ENCODE peak calls at places on chromosomes 3 and 15, in eight cellular contexts. One of them, this sample, is unnamed.

GRCh38 chr15:83837946-83838571 is 184.1 kb downstream of the ADAMTSL3 start:
- DNase-seq in fibroblast of villous mesenchyme: no peak
- DNase-seq in B cell: no peak
- DNase-seq in SHP77: peak; percentile 36
- DNase-seq in EL: peak; percentile 2
- DNase-seq in midbrain: peak; percentile 52
- DNase-seq in cardiac fibroblast: peak; percentile 26
- DNase-seq in ELF-1: peak; percentile 28
- DNase-seq in this sample: no peak

GRCh38 chr3:124592658-124593441 is 137.4 kb upstream of the UMPS start:
- DNase-seq in fibroblast of villous mesenchyme: no peak
- DNase-seq in B cell: no peak
- DNase-seq in SHP77: no peak
- DNase-seq in EL: no peak
- DNase-seq in midbrain: no peak
- DNase-seq in cardiac fibroblast: no peak
- DNase-seq in ELF-1: peak; percentile 87
- DNase-seq in this sample: no peak

GRCh38 chr3:138234401-138235179 is 47.5 kb downstream of the ARMC8 start:
- DNase-seq in fibroblast of villous mesenchyme: no peak
- DNase-seq in B cell: no peak
- DNase-seq in SHP77: no peak
- DNase-seq in EL: peak; percentile 10
- DNase-seq in midbrain: no peak
- DNase-seq in cardiac fibroblast: peak; percentile 24
- DNase-seq in ELF-1: no peak
- DNase-seq in this sample: no peak

GRCh38 chr15:25501828-25502446 is 63.1 kb upstream of the UBE3A start:
- DNase-seq in fibroblast of villous mesenchyme: peak; percentile 16
- DNase-seq in B cell: no peak
- DNase-seq in SHP77: peak; percentile 3
- DNase-seq in EL: peak; percentile 34
- DNase-seq in midbrain: peak; percentile 28
- DNase-seq in cardiac fibroblast: peak; percentile 56
- DNase-seq in ELF-1: peak; percentile 45
- DNase-seq in this sample: peak; percentile 46

GRCh38 chr3:128280466-128281455 is 127.5 kb downstream of the EEFSEC start:
- DNase-seq in fibroblast of villous mesenchyme: no peak
- DNase-seq in B cell: no peak
- DNase-seq in SHP77: peak; percentile 85
- DNase-seq in EL: no peak
- DNase-seq in midbrain: no peak
- DNase-seq in cardiac fibroblast: no peak
- DNase-seq in ELF-1: peak; percentile 90
- DNase-seq in this sample: no peak

GRCh38 chr15:91311986-91312385 is 211.9 kb downstream of the SV2B start:
- DNase-seq in fibroblast of villous mesenchyme: no peak
- DNase-seq in B cell: no peak
- DNase-seq in SHP77: no peak
- DNase-seq in EL: no peak
- DNase-seq in midbrain: no peak
- DNase-seq in cardiac fibroblast: no peak
- DNase-seq in ELF-1: no peak
- DNase-seq in this sample: no peak

GRCh38 chr15:63405159-63405558 is 23.5 kb upstream of the CA12 start:
- DNase-seq in fibroblast of villous mesenchyme: no peak
- DNase-seq in B cell: no peak
- DNase-seq in SHP77: no peak
- DNase-seq in EL: no peak
- DNase-seq in midbrain: no peak
- DNase-seq in cardiac fibroblast: no peak
- DNase-seq in ELF-1: no peak
- DNase-seq in this sample: no peak

GRCh38 chr3:194352631-194353290 is 1.6 kb upstream of the CPN2 start:
- DNase-seq in fibroblast of villous mesenchyme: no peak
- DNase-seq in B cell: no peak
- DNase-seq in SHP77: no peak
- DNase-seq in EL: no peak
- DNase-seq in midbrain: no peak
- DNase-seq in cardiac fibroblast: no peak
- DNase-seq in ELF-1: no peak
- DNase-seq in this sample: no peak

GRCh38 chr3:127012091-127012490 is 29.2 kb downstream of the PLXNA1 start:
- DNase-seq in fibroblast of villous mesenchyme: peak; percentile 13
- DNase-seq in B cell: no peak
- DNase-seq in SHP77: no peak
- DNase-seq in EL: peak; percentile 6
- DNase-seq in midbrain: no peak
- DNase-seq in cardiac fibroblast: peak; percentile 33
- DNase-seq in ELF-1: peak; percentile 29
- DNase-seq in this sample: no peak

GRCh38 chr3:130835483-130835882 is 58.4 kb upstream of the ATP2C1 start:
- DNase-seq in fibroblast of villous mesenchyme: peak; percentile 34
- DNase-seq in B cell: no peak
- DNase-seq in SHP77: no peak
- DNase-seq in EL: no peak
- DNase-seq in midbrain: no peak
- DNase-seq in cardiac fibroblast: no peak
- DNase-seq in ELF-1: no peak
- DNase-seq in this sample: no peak

GRCh38 chr3:56795807-56796185 is 6.0 kb downstream of the ARHGEF3 start:
- DNase-seq in fibroblast of villous mesenchyme: no peak
- DNase-seq in B cell: no peak
- DNase-seq in SHP77: no peak
- DNase-seq in EL: no peak
- DNase-seq in midbrain: no peak
- DNase-seq in cardiac fibroblast: no peak
- DNase-seq in ELF-1: no peak
- DNase-seq in this sample: no peak

GRCh38 chr15:77181305-77182074 is 110.6 kb upstream of the TSPAN3 start:
- DNase-seq in fibroblast of villous mesenchyme: no peak
- DNase-seq in B cell: peak; percentile 45
- DNase-seq in SHP77: no peak
- DNase-seq in EL: no peak
- DNase-seq in midbrain: no peak
- DNase-seq in cardiac fibroblast: no peak
- DNase-seq in ELF-1: no peak
- DNase-seq in this sample: no peak

GRCh38 chr3:157794771-157795170 is 291.6 kb upstream of the VEPH1 start:
- DNase-seq in fibroblast of villous mesenchyme: peak; percentile 67
- DNase-seq in B cell: no peak
- DNase-seq in SHP77: no peak
- DNase-seq in EL: peak; percentile 60
- DNase-seq in midbrain: no peak
- DNase-seq in cardiac fibroblast: peak; percentile 68
- DNase-seq in ELF-1: no peak
- DNase-seq in this sample: no peak

GRCh38 chr15:66960519-66960918 is 104.9 kb upstream of the SMAD3 start:
- DNase-seq in fibroblast of villous mesenchyme: no peak
- DNase-seq in B cell: no peak
- DNase-seq in SHP77: no peak
- DNase-seq in EL: no peak
- DNase-seq in midbrain: no peak
- DNase-seq in cardiac fibroblast: no peak
- DNase-seq in ELF-1: no peak
- DNase-seq in this sample: no peak

GRCh38 chr3:140093742-140094141 is 158.8 kb downstream of the CLSTN2 start:
- DNase-seq in fibroblast of villous mesenchyme: peak; percentile 47
- DNase-seq in B cell: no peak
- DNase-seq in SHP77: peak; percentile 58
- DNase-seq in EL: peak; percentile 14
- DNase-seq in midbrain: no peak
- DNase-seq in cardiac fibroblast: peak; percentile 62
- DNase-seq in ELF-1: no peak
- DNase-seq in this sample: no peak

GRCh38 chr3:10942806-10943205 is 49.7 kb upstream of the SLC6A1 start:
- DNase-seq in fibroblast of villous mesenchyme: no peak
- DNase-seq in B cell: no peak
- DNase-seq in SHP77: no peak
- DNase-seq in EL: no peak
- DNase-seq in midbrain: no peak
- DNase-seq in cardiac fibroblast: no peak
- DNase-seq in ELF-1: no peak
- DNase-seq in this sample: no peak

GRCh38 chr15:77499087-77499765 is 78.5 kb downstream of the HMG20A start:
- DNase-seq in fibroblast of villous mesenchyme: no peak
- DNase-seq in B cell: no peak
- DNase-seq in SHP77: no peak
- DNase-seq in EL: peak; percentile 24
- DNase-seq in midbrain: peak; percentile 3
- DNase-seq in cardiac fibroblast: no peak
- DNase-seq in ELF-1: peak; percentile 1
- DNase-seq in this sample: no peak

GRCh38 chr3:129481783-129482332 is 41.8 kb downstream of the IFT122 start:
- DNase-seq in fibroblast of villous mesenchyme: peak; percentile 48
- DNase-seq in B cell: no peak
- DNase-seq in SHP77: no peak
- DNase-seq in EL: peak; percentile 43
- DNase-seq in midbrain: peak; percentile 24
- DNase-seq in cardiac fibroblast: peak; percentile 76
- DNase-seq in ELF-1: peak; percentile 72
- DNase-seq in this sample: peak; percentile 66

GRCh38 chr15:75136758-75137157 is 64.9 kb upstream of the C15orf39 start:
- DNase-seq in fibroblast of villous mesenchyme: no peak
- DNase-seq in B cell: no peak
- DNase-seq in SHP77: no peak
- DNase-seq in EL: no peak
- DNase-seq in midbrain: no peak
- DNase-seq in cardiac fibroblast: no peak
- DNase-seq in ELF-1: no peak
- DNase-seq in this sample: no peak

GRCh38 chr3:126970101-126970500 is 12.8 kb upstream of the PLXNA1 start:
- DNase-seq in fibroblast of villous mesenchyme: no peak
- DNase-seq in B cell: no peak
- DNase-seq in SHP77: no peak
- DNase-seq in EL: no peak
- DNase-seq in midbrain: no peak
- DNase-seq in cardiac fibroblast: no peak
- DNase-seq in ELF-1: no peak
- DNase-seq in this sample: no peak

GRCh38 chr3:81985996-81986723 is 224.7 kb upstream of the GBE1 start:
- DNase-seq in fibroblast of villous mesenchyme: no peak
- DNase-seq in B cell: no peak
- DNase-seq in SHP77: no peak
- DNase-seq in EL: no peak
- DNase-seq in midbrain: no peak
- DNase-seq in cardiac fibroblast: no peak
- DNase-seq in ELF-1: peak; percentile 21
- DNase-seq in this sample: no peak

This sample was measured in dermis blood vessel endothelial cell.